ENCODE peak calls at places on chromosomes 11 and 22, in seven cellular contexts. T is RWPE1; R is transverse colon; C is choroid plexus epithelial cell; W is CD4-positive, alpha-beta T cell; M is MM.1S; G is adrenal gland. U is an unnamed sample.

GRCh38 chr22:19115628-19116027 is 6.6 kb downstream of the DGCR2 start:
- DNase-seq in T (no peak), R (no peak), C (peak; percentile 17), W (no peak), M (no peak), G (no peak), U (no peak)

GRCh38 chr22:26708256-26709009 is 51.0 kb downstream of the MIAT start:
- DNase-seq in T (no peak), R (no peak), C (peak; percentile 63), W (no peak), M (peak; percentile 72), G (no peak), U (peak; percentile 40)

GRCh38 chr11:106311531-106312230 is 234.2 kb downstream of the AASDHPPT start:
- DNase-seq in T (no peak), R (no peak), C (no peak), W (no peak), M (no peak), G (no peak), U (no peak)

GRCh38 chr22:33130473-33130872 is 72.3 kb upstream of the SYN3 start:
- DNase-seq in T (no peak), R (no peak), C (no peak), W (no peak), M (no peak), G (no peak), U (no peak)

GRCh38 chr11:117789241-117789640 is 7.8 kb downstream of the DSCAML1 start:
- DNase-seq in T (no peak), R (no peak), C (no peak), W (no peak), M (no peak), G (no peak), U (no peak)

GRCh38 chr11:106939157-106939556 is 79.1 kb downstream of the GUCY1A2 start:
- DNase-seq in T (no peak), R (no peak), C (no peak), W (no peak), M (no peak), G (no peak), U (no peak)

GRCh38 chr11:119337581-119338317 is 2.9 kb downstream of the C1QTNF5 start:
- DNase-seq in T (no peak), R (no peak), C (no peak), W (no peak), M (no peak), G (no peak), U (no peak)

GRCh38 chr22:43412808-43413785 is 1.3 kb downstream of the MPPED1 start:
- DNase-seq in T (no peak), R (no peak), C (no peak), W (no peak), M (no peak), G (no peak), U (no peak)

GRCh38 chr11:16902182-16902581 is 112.0 kb downstream of the PLEKHA7 start:
- DNase-seq in T (peak; percentile 67), R (no peak), C (peak; percentile 8), W (no peak), M (no peak), G (no peak), U (peak; percentile 59)

GRCh38 chr11:4606231-4607015 is 1.6 kb downstream of the TRIM68 start:
- DNase-seq in T (no peak), R (peak; percentile 22), C (peak; percentile 49), W (no peak), M (no peak), G (no peak), U (no peak)

GRCh38 chr11:13287681-13288080 is 10.1 kb downstream of the BMAL1 start:
- DNase-seq in T (no peak), R (no peak), C (no peak), W (no peak), M (no peak), G (no peak), U (no peak)

GRCh38 chr11:133072858-133073582 is 459.3 kb downstream of the OPCML start:
- DNase-seq in T (no peak), R (no peak), C (no peak), W (no peak), M (no peak), G (no peak), U (no peak)

GRCh38 chr11:12129227-12129626 is 18.8 kb downstream of the MICAL2 start:
- DNase-seq in T (no peak), R (no peak), C (no peak), W (no peak), M (no peak), G (no peak), U (no peak)

GRCh38 chr11:29734287-29734686 is 282.5 kb downstream of the KCNA4 start:
- DNase-seq in T (peak; percentile 52), R (no peak), C (no peak), W (no peak), M (no peak), G (no peak), U (no peak)

GRCh38 chr11:18016789-18017188 is 3.9 kb upstream of the SERGEF start:
- DNase-seq in T (no peak), R (no peak), C (peak; percentile 36), W (no peak), M (no peak), G (no peak), U (no peak)

GRCh38 chr22:40030026-40030756 is 35.4 kb downstream of the FAM83F start:
- DNase-seq in T (no peak), R (no peak), C (no peak), W (no peak), M (no peak), G (no peak), U (no peak)

GRCh38 chr22:37476389-37477329 is 9.5 kb downstream of the MFNG start:
- DNase-seq in T (no peak), R (no peak), C (no peak), W (no peak), M (no peak), G (no peak), U (no peak)

GRCh38 chr11:108853864-108854263 is 189.0 kb downstream of the DDX10 start:
- DNase-seq in T (no peak), R (no peak), C (peak; percentile 43), W (no peak), M (peak; percentile 46), G (no peak), U (no peak)

GRCh38 chr22:32204856-32205722 is at the start of gene RFPL2:
- DNase-seq in T (peak; percentile 74), R (peak; percentile 32), C (peak; percentile 11), W (no peak), M (no peak), G (peak; percentile 10), U (peak; percentile 47)

GRCh38 chr11:112016765-112017356 is 8.3 kb upstream of the DLAT start:
- DNase-seq in T (peak; percentile 56), R (no peak), C (peak; percentile 40), W (no peak), M (no peak), G (peak; percentile 66), U (no peak)

GRCh38 chr11:118938491-118939411 is 13.0 kb upstream of the BCL9L start:
- DNase-seq in T (peak; percentile 82), R (peak; percentile 33), C (peak; percentile 78), W (no peak), M (no peak), G (no peak), U (no peak)

DNA sequence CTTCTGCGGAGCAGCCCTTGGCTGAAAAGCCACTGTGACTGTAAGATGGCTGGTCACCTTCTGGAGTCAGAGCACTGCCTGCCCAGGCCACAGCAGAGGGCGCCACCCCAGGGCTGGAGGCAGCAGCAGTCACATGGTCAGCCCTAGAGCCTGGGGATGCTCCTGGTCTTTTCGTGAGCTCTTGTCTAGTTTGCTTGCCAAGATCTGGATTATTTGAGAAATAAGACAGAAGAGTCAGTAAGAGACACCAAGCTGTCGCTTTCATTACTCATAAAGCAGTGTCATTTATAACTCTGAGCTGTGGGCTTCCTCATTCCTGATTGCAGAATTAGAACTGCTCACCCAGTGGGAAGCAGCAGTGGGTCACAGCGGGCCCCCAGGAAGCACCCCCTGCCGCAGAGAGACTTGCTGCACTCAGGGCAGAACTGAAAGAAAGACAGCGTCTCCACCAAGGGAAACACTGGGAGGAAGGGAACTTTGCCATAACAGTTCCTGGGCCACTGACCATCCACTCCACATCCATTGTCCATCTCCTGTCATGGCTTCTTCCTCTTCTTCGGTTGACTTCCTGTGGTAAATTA is 56.7 kb downstream of the PPP6R2 start:
- DNase-seq in T (peak; percentile 2), R (peak; percentile 41), C (peak; percentile 40), W (no peak), M (no peak), G (peak; percentile 67), U (peak; percentile 56)
- TF ChIP-seq CTCF in T (peak; percentile 20), R (peak; percentile 42), C (peak; percentile 52), W (no peak), M (peak; percentile 44), G (peak; percentile 30), U (peak; percentile 63)

DNA sequence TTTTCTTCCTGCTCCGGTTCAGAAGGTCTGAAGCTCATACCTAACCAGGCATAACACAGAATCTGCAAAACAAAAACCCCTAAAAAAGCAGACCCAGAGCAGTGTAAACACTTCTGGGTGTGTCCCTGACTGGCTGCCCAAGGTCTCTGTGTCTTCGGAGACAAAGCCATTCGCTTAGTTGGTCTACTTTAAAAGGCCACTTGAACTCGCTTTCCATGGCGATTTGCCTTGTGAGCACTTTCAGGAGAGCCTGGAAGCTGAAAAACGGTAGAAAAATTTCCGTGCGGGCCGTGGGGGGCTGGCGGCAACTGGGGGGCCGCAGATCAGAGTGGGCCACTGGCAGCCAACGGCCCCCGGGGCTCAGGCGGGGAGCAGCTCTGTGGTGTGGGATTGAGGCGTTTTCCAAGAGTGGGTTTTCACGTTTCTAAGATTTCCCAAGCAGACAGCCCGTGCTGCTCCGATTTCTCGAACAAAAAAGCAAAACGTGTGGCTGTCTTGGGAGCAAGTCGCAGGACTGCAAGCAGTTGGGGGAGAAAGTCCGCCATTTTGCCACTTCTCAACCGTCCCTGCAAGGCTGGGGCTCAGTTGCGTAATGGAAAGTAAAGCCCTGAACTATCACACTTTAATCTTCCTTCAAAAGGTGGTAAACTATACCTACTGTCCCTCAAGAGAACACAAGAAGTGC is 661 bp upstream of the MALAT1 start:
- DNase-seq in T (no peak), R (peak; percentile 64), C (peak; percentile 79), W (peak; percentile 56), M (peak; percentile 70), G (peak; percentile 78), U (peak; percentile 38)
- TF ChIP-seq CTCF in T (no peak), R (no peak), C (no peak), W (no peak), M (no peak), G (no peak), U (no peak)

GRCh38 chr11:85464283-85464682 is 162.9 kb downstream of the DLG2 start:
- DNase-seq in T (no peak), R (no peak), C (no peak), W (no peak), M (no peak), G (no peak), U (no peak)
- TF ChIP-seq CTCF in T (no peak), R (no peak), C (no peak), W (no peak), M (no peak), G (no peak), U (peak; percentile 8)

DNA sequence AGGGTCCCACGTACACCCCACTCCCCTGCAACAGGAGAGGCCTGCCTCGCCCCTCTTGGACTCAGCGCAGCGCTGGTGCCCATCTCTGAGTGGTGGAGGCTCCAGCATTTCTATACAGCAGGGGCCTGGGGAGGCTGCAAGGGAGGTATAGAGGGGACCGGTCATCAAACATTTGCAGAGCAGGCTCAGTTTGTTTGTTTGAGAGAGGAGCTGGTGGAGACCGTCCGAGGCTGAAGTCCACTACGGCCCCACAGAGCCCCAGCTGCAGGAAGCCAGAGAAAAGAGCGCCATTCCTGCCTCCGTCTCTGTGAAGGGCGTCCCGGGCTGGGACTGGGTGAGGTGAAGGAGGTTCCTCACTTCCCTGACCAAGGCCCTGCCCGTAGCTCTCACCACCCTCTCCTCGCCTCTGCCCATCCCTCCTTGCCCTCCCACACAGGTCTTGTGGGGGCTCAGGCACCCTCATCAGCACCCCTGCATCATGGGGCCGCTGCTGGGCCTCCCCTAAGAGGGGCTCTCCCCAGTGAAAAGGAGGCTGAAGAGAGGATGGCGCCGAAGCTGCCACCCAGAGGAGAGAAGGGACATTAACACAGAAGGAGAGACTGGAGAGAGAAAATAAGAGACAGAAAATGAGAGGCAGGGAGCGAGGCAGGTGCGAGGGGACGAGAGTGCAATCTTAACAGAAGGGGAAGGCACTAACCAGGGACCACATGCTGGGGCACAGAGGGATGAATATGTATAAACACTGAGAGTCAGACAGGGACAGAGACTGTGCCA is 24.6 kb downstream of the RPUSD4 start:
- DNase-seq in T (no peak), R (no peak), C (no peak), W (no peak), M (no peak), G (no peak), U (no peak)
- TF ChIP-seq CTCF in T (no peak), R (no peak), C (peak; percentile 38), W (no peak), M (peak; percentile 31), G (no peak), U (no peak)